ENCODE peak calls at places on chromosome 1, in four cellular contexts. S, Z, K and M are unnamed samples. For H3K9me3, the result is how much of the 10 kb centered on the place peaks cover.

GRCh38 chr1:221667504-221667903 is 74.4 kb downstream of the DUSP10 start:
- DNase-seq in S (no peak), Z (no peak), K (no peak), M (no peak)

GRCh38 chr1:31902509-31902857 is 35.7 kb downstream of the PTP4A2 start:
- DNase-seq in S (no peak), Z (no peak), K (no peak), M (no peak)

GRCh38 chr1:209648931-209649776 is 3.1 kb downstream of the LAMB3 start:
- DNase-seq in S (no peak), Z (no peak), K (no peak), M (no peak)

GRCh38 chr1:51313268-51313852 is 17.0 kb downstream of the TTC39A start:
- DNase-seq in S (no peak), Z (no peak), K (no peak), M (no peak)

GRCh38 chr1:71532343-71532742 is 451.5 kb upstream of the ZRANB2 start:
- DNase-seq in S (no peak), Z (no peak), K (no peak), M (no peak)

GRCh38 chr1:10835423-10836421 is 39.3 kb upstream of the CASZ1 start:
- DNase-seq in S (peak), Z (no peak), K (no peak), M (no peak)

GRCh38 chr1:221085712-221086111 is 206.5 kb downstream of the HLX start:
- DNase-seq in S (no peak), Z (no peak), K (no peak), M (no peak)

GRCh38 chr1:211549092-211549749 is 29.7 kb downstream of the SLC30A1 start:
- DNase-seq in S (peak), Z (peak), K (no peak), M (no peak)

GRCh38 chr1:208137144-208137682 is 107.0 kb downstream of the PLXNA2 start:
- DNase-seq in S (no peak), Z (no peak), K (no peak), M (no peak)

GRCh38 chr1:97379387-97380075 is 541.3 kb downstream of the DPYD start:
- DNase-seq in S (no peak), Z (no peak), K (no peak), M (no peak)

GRCh38 chr1:154960446-154961136 is 991 bp downstream of the PYGO2 start:
- DNase-seq in S (no peak), Z (no peak), K (no peak), M (no peak)

GRCh38 chr1:22850681-22851080 is 122.0 kb downstream of the LACTBL1 start:
- DNase-seq in S (peak), Z (no peak), K (no peak), M (no peak)

GRCh38 chr1:45846931-45847330 is 43.5 kb downstream of the MAST2 start:
- DNase-seq in S (no peak), Z (no peak), K (no peak), M (no peak)

GRCh38 chr1:158177705-158178450 is 2.8 kb upstream of the CD1D start:
- DNase-seq in S (peak), Z (peak), K (no peak), M (no peak)

GRCh38 chr1:53406551-53407235 is 52.5 kb upstream of the DMRTB1 start:
- DNase-seq in S (no peak), Z (no peak), K (no peak), M (no peak)

GRCh38 chr1:208153386-208153785 is 90.8 kb downstream of the PLXNA2 start:
- DNase-seq in S (no peak), Z (no peak), K (no peak), M (no peak)

GRCh38 chr1:91381844-91382243 is 22.8 kb downstream of the HFM1 start:
- DNase-seq in S (no peak), Z (no peak), K (no peak), M (no peak)

GRCh38 chr1:180382326-180383115 is 119.9 kb downstream of the ACBD6 start:
- DNase-seq in S (no peak), Z (no peak), K (no peak), M (no peak)

GRCh38 chr1:180385144-180385543 is 117.2 kb downstream of the ACBD6 start:
- DNase-seq in S (no peak), Z (no peak), K (no peak), M (no peak)

GRCh38 chr1:180384606-180385005 is 117.8 kb downstream of the ACBD6 start:
- DNase-seq in S (no peak), Z (no peak), K (no peak), M (no peak)

GRCh38 chr1:180387413-180387812 is 115.0 kb downstream of the ACBD6 start:
- DNase-seq in S (no peak), Z (no peak), K (no peak), M (no peak)

GRCh38 chr1:180386740-180387367 is 115.5 kb downstream of the ACBD6 start:
- DNase-seq in S (no peak), Z (no peak), K (no peak), M (no peak)
- H3K9me3 ChIP-seq in S (under half), Z (under half), K (under half), M (under half)

GRCh38 chr1:2912424-2912823 is 108.8 kb upstream of the ACTRT2 start:
- DNase-seq in S (no peak), Z (no peak), K (no peak), M (no peak)
- H3K9me3 ChIP-seq in S (under half), Z (under half), K (under half), M (under half)

GRCh38 chr1:111222308-111223125 is 5.0 kb upstream of the CHI3L2 start:
- DNase-seq in S (peak), Z (peak), K (peak), M (peak)

GRCh38 chr1:111221633-111222286 is 5.8 kb upstream of the CHI3L2 start:
- DNase-seq in S (no peak), Z (no peak), K (no peak), M (no peak)

GRCh38 chr1:111221276-111221632 is 6.3 kb upstream of the CHI3L2 start:
- DNase-seq in S (no peak), Z (no peak), K (no peak), M (no peak)

GRCh38 chr1:111225091-111225490 is 2.4 kb upstream of the CHI3L2 start:
- DNase-seq in S (no peak), Z (no peak), K (no peak), M (no peak)

GRCh38 chr1:111223126-111223443 is 4.4 kb upstream of the CHI3L2 start:
- DNase-seq in S (no peak), Z (no peak), K (no peak), M (no peak)
- H3K9me3 ChIP-seq in S (under half), Z (under half), K (under half), M (under half)

GRCh38 chr1:69410893-69411292 is 156.8 kb upstream of the LRRC7 start:
- DNase-seq in S (peak), Z (no peak), K (no peak), M (no peak)

GRCh38 chr1:69413129-69413528 is 154.6 kb upstream of the LRRC7 start:
- DNase-seq in S (no peak), Z (no peak), K (no peak), M (no peak)

GRCh38 chr1:69414574-69414973 is 153.1 kb upstream of the LRRC7 start:
- DNase-seq in S (no peak), Z (no peak), K (no peak), M (no peak)

GRCh38 chr1:69409731-69410456 is 157.8 kb upstream of the LRRC7 start:
- DNase-seq in S (peak), Z (no peak), K (no peak), M (no peak)

DNA sequence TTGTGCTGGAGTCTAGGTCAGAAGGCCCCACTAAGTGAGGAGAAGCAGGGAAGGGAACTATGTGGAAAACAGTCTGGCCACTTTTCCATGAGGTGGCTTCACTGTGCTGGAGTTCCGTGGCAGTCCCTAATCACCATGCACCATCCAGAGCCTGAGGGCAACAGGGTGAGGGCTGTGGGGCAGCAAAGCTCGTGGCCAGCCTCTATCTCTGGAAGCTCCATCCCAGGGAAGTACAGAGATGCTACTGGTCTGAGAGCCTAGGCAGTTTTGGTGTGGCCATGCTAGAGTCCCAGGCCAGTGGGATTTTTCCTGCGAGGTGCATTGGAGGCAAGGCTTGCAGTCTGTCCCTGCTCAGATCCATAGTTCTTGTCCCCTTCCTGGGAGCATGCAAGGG is 157.3 kb upstream of the LRRC7 start:
- DNase-seq in S (no peak), Z (no peak), K (no peak), M (no peak)
- H3K9me3 ChIP-seq in S (under half), Z (under half), K (under half), M (under half)

GRCh38 chr1:82907313-82907712 is 1091.6 kb downstream of the TTLL7 start:
- DNase-seq in S (no peak), Z (no peak), K (no peak), M (no peak)

GRCh38 chr1:82901118-82901517 is 1097.8 kb downstream of the TTLL7 start:
- DNase-seq in S (no peak), Z (no peak), K (no peak), M (no peak)

GRCh38 chr1:82899017-82899416 is 1098.3 kb downstream of the ADGRL2 start:
- DNase-seq in S (no peak), Z (no peak), K (no peak), M (no peak)

DNA sequence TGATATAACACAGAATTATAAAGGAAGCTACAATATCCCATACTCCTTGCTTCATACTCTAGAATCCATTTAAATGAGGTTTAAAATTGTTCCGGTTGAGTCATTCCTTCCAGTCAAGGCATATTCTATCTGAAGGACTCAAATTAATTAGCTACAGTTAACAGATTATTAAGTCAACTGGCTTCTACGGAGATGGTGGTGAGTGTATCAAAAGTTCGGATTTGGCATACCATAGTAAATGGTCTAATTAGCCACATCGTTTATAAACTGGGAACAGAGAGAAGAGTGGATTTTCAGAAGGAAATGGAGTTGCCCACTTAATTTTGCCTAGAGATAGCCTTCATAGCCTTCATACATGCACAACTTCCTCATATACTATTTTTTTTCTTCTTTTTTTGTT is 1095.3 kb downstream of the TTLL7 start:
- DNase-seq in S (no peak), Z (no peak), K (no peak), M (no peak)
- H3K9me3 ChIP-seq in S (under half), Z (under half), K (under half), M (under half)

GRCh38 chr1:116769561-116769977 is 15.3 kb downstream of the CD2 start:
- DNase-seq in S (no peak), Z (no peak), K (peak), M (peak)
- H3K9me3 ChIP-seq in S (under half), Z (under half), K (under half), M (under half)

GRCh38 chr1:225772848-225773247 is 4.8 kb upstream of the SRP9 start:
- DNase-seq in S (no peak), Z (no peak), K (no peak), M (no peak)

GRCh38 chr1:225777058-225777582 is 506 bp upstream of the SRP9 start:
- DNase-seq in S (no peak), Z (no peak), K (no peak), M (no peak)

GRCh38 chr1:225772323-225772768 is 5.3 kb upstream of the SRP9 start:
- DNase-seq in S (peak), Z (peak), K (no peak), M (no peak)

GRCh38 chr1:225776294-225776693 is 1.3 kb upstream of the SRP9 start:
- DNase-seq in S (no peak), Z (no peak), K (no peak), M (no peak)

DNA sequence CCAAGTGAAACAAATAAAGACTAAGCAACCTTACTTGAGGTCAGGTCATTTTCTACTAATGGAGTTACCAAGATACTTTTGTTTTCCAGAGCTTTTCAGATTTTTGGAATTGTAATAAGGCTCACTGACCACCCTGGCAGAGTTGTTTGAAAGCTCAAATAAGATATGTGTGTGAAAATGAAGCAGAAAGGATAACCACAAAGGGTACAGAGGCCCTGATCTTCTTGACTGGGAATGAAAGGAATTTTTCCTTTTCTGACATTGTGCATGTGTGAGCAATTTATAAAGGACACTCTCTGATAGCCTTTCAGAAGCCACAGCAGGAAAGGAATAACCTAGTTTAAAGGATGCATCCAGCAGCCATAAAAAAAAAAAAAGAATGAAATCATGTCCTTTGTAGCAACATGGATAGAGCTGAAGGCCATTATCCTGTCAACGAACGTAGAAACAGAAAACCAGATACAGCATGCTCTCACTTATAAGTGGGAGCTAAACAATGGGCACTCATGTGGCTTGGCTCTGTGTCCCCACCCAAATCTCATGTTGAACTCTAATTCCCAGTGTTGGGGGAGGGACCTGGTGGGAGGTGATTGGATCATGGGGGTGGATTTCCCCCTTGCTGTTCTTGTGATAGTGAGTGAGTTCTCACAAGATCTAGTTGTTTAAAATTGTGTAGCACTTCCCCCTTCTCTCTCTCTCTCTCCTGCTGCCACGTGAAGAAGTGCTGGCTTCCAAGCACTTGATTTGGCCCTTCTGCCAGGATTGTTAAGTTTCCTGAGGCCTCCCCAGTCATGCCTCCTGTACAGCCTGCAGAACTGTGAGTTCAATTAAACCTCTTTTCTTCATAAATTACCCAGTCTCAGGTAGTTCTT is 3.1 kb upstream of the SRP9 start:
- DNase-seq in S (no peak), Z (no peak), K (no peak), M (no peak)
- H3K9me3 ChIP-seq in S (under half), Z (under half), K (under half), M (under half)